ENCODE peak calls at places on chromosomes 6 and 20, in five cellular contexts. N is ascending aorta, Y is psoas muscle, W is A673, S is A549. O is an unnamed sample. For H3K4me1, the result is how much of the 10 kb centered on the place peaks cover.

GRCh38 chr20:35004749-35005462 is 49.2 kb downstream of the MYH7B start:
- DNase-seq in N (no peak), Y (peak), W (no peak), S (no peak), O (no peak)

GRCh38 chr6:41066867-41067304 is 5.3 kb downstream of the OARD1 start:
- DNase-seq in N (peak), Y (peak), W (peak), S (peak), O (no peak)

GRCh38 chr6:85390105-85390728 is 59.7 kb upstream of the NT5E start:
- DNase-seq in N (no peak), Y (no peak), W (no peak), S (peak), O (peak)

GRCh38 chr20:23127506-23128279 is 41.6 kb upstream of the CD93 start:
- DNase-seq in N (no peak), Y (no peak), W (no peak), S (no peak), O (no peak)

GRCh38 chr20:36957875-36958667 is 6.6 kb upstream of the SAMHD1 start:
- DNase-seq in N (no peak), Y (no peak), W (no peak), S (no peak), O (no peak)

GRCh38 chr6:90654166-90654565 is 67.3 kb upstream of the MAP3K7 start:
- DNase-seq in N (no peak), Y (no peak), W (peak), S (no peak), O (no peak)

GRCh38 chr6:141521440-141521839 is 611.3 kb upstream of the GJE1 start:
- DNase-seq in N (no peak), Y (no peak), W (no peak), S (no peak), O (peak)

GRCh38 chr6:141260627-141261015 is 872.1 kb upstream of the GJE1 start:
- DNase-seq in N (no peak), Y (peak), W (no peak), S (no peak), O (no peak)

GRCh38 chr6:44253307-44254101 is 3.8 kb downstream of the SLC35B2 start:
- DNase-seq in N (no peak), Y (peak), W (peak), S (peak), O (no peak)

GRCh38 chr20:38297916-38298674 is 5.9 kb upstream of the BPI start:
- DNase-seq in N (no peak), Y (no peak), W (no peak), S (no peak), O (no peak)
- H3K27ac ChIP-seq in N (peak), Y (peak), W (no peak), S (no peak), O (no peak)

GRCh38 chr20:576156-576555 is 32.6 kb upstream of the CSNK2A1 start:
- DNase-seq in N (no peak), Y (no peak), W (no peak), S (no peak), O (no peak)

GRCh38 chr20:575230-575629 is 31.6 kb upstream of the CSNK2A1 start:
- DNase-seq in N (no peak), Y (no peak), W (no peak), S (no peak), O (no peak)

GRCh38 chr20:573414-574296 is 30.1 kb upstream of the CSNK2A1 start:
- DNase-seq in N (no peak), Y (no peak), W (no peak), S (no peak), O (no peak)

GRCh38 chr20:574297-574942 is 30.8 kb upstream of the CSNK2A1 start:
- DNase-seq in N (no peak), Y (peak), W (no peak), S (no peak), O (no peak)

DNA sequence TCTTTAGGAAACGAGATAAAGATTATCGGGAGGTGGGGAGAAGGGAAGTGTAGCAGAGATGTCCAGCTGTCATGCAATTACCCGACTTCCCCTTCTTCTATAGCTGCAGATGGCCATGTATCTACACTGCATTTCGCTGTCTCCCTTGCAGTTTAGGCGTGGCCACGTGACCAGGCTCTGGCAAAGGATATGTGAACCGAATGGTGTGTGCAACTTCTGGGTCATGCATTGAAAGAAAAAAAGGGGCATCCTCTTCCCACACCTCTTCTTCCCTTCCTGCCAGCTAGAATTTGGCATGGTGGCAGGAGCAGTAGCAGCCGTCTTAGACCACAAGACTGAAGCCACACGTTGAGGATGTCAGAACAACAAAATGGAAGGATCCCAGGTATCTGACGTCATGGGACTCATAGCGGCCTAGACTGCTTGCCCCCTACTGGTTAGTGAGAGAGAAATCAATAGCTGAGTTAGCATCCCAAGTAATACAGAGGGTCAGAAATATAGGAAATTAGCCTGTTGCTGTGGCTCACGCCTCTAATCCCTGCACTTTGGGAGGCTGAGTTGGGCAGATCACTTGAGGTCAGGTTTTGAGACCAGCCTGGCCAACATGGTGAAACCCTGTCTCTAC is 32.8 kb downstream of the TCF15 start:
- DNase-seq in N (no peak), Y (no peak), W (peak), S (peak), O (no peak)
- TF ChIP-seq CTCF in N (no peak), Y (no peak), W (peak), S (peak), O (peak)

GRCh38 chr6:158813032-158813431 is 6.1 kb downstream of the EZR start:
- DNase-seq in N (no peak), Y (no peak), W (no peak), S (no peak), O (no peak)

GRCh38 chr6:158815915-158816314 is 3.3 kb downstream of the EZR start:
- DNase-seq in N (peak), Y (no peak), W (no peak), S (no peak), O (no peak)

GRCh38 chr6:158815379-158815724 is 3.8 kb downstream of the EZR start:
- DNase-seq in N (peak), Y (no peak), W (no peak), S (no peak), O (no peak)

GRCh38 chr6:158810149-158811095 is 8.7 kb downstream of the EZR start:
- DNase-seq in N (no peak), Y (no peak), W (no peak), S (no peak), O (no peak)

GRCh38 chr6:158812611-158813010 is 6.6 kb downstream of the EZR start:
- DNase-seq in N (no peak), Y (no peak), W (no peak), S (no peak), O (no peak)
- H3K4me1 ChIP-seq in N (under half), Y (under half), W (under half), S (half or more), O (under half)

GRCh38 chr6:89023591-89024441 is 56.7 kb upstream of the PNRC1 start:
- DNase-seq in N (peak), Y (no peak), W (no peak), S (no peak), O (peak)

GRCh38 chr6:89022747-89023289 is 57.7 kb upstream of the PNRC1 start:
- DNase-seq in N (peak), Y (no peak), W (no peak), S (no peak), O (peak)

GRCh38 chr6:89026151-89026550 is 54.4 kb upstream of the PNRC1 start:
- DNase-seq in N (no peak), Y (no peak), W (no peak), S (no peak), O (no peak)

GRCh38 chr6:89024456-89024855 is 56.1 kb upstream of the PNRC1 start:
- DNase-seq in N (peak), Y (no peak), W (no peak), S (no peak), O (no peak)

DNA sequence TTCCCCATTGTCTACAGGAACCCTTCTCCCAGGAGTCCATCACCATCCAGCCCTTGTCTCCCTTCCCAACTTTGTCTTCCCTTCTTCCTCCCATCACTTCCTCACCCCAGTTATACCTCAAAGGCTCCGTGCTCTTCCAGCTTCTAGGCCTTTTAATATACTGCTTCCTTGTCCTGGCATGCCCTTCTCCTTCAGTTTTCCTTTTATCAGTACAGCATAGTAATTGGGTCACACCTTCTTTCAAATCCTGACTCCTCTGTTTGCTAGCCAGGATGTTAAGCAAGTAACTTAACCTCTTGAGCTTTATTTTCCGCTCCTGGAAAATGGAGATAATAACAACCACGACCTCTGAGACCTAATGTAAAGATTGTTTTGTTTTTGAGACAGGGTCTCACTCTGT is 54.9 kb upstream of the PNRC1 start:
- DNase-seq in N (peak), Y (no peak), W (no peak), S (no peak), O (peak)
- H3K27ac ChIP-seq in N (peak), Y (no peak), W (no peak), S (peak), O (no peak)